ENCODE peak calls at places on chromosome 18, in nine cellular contexts. W, T, U, L, C, R, H, Q and J are unnamed samples.

GRCh38 chr18:58605027-58606020 is 23.6 kb downstream of the ALPK2 start:
- DNase-seq in W (no peak), T (peak; percentile 24), U (peak; percentile 94), L (peak; percentile 44), C (no peak), R (peak; percentile 58), H (no peak), Q (no peak), J (no peak)

GRCh38 chr18:35371412-35372195 is 5.5 kb downstream of the ZNF396 start:
- DNase-seq in W (no peak), T (no peak), U (peak; percentile 33), L (no peak), C (no peak), R (no peak), H (no peak), Q (no peak), J (no peak)

GRCh38 chr18:55351980-55352714 is 235.8 kb downstream of the TCF4 start:
- DNase-seq in W (no peak), T (no peak), U (no peak), L (no peak), C (no peak), R (no peak), H (no peak), Q (no peak), J (no peak)

GRCh38 chr18:32156855-32157254 is 33.0 kb upstream of the MEP1B start:
- DNase-seq in W (no peak), T (no peak), U (no peak), L (no peak), C (no peak), R (no peak), H (no peak), Q (no peak), J (no peak)

GRCh38 chr18:79526468-79527460 is 131.0 kb downstream of the NFATC1 start:
- DNase-seq in W (no peak), T (no peak), U (no peak), L (no peak), C (peak; percentile 38), R (peak; percentile 69), H (no peak), Q (no peak), J (no peak)

GRCh38 chr18:13566941-13567762 is 159.2 kb downstream of the FAM210A start:
- DNase-seq in W (no peak), T (no peak), U (no peak), L (no peak), C (peak; percentile 51), R (peak; percentile 52), H (peak; percentile 72), Q (peak; percentile 83), J (no peak)

GRCh38 chr18:13424377-13424776 is 205.8 kb downstream of the LDLRAD4 start:
- DNase-seq in W (no peak), T (no peak), U (no peak), L (no peak), C (no peak), R (no peak), H (no peak), Q (no peak), J (no peak)

GRCh38 chr18:47718646-47719045 is 211.8 kb downstream of the SMAD2 start:
- DNase-seq in W (no peak), T (no peak), U (no peak), L (no peak), C (no peak), R (no peak), H (no peak), Q (no peak), J (no peak)